ENCODE peak calls at places on chromosome 6, in four cellular contexts. F is epithelial cell of esophagus, A is HFF-Myc, C is dorsolateral prefrontal cortex. U is an unnamed sample.
A peak's percentile ranks its signal among the peaks of the same experiment; 100 is the strongest.

GRCh38 chr6:97312241-97312640 is 29.2 kb upstream of the MMS22L start:
- DNase-seq in F (peak; percentile 62), A (no peak), C (no peak), U (no peak)

GRCh38 chr6:51855310-51856082 is 231.9 kb downstream of the PKHD1 start:
- DNase-seq in F (peak; percentile 74), A (peak; percentile 0), C (no peak), U (peak; percentile 10)

GRCh38 chr6:50655848-50656453 is 57.4 kb upstream of the TFAP2D start:
- DNase-seq in F (peak; percentile 36), A (no peak), C (no peak), U (no peak)

GRCh38 chr6:43938178-43939101 is 168.4 kb downstream of the VEGFA start:
- DNase-seq in F (no peak), A (no peak), C (peak; percentile 16), U (no peak)

GRCh38 chr6:170057961-170058877 is 232.7 kb downstream of the DLL1 start:
- DNase-seq in F (no peak), A (no peak), C (peak; percentile 23), U (no peak)

GRCh38 chr6:128822271-128822670 is 60.7 kb upstream of the LAMA2 start:
- DNase-seq in F (no peak), A (no peak), C (no peak), U (no peak)

GRCh38 chr6:117169060-117169635 is 96.2 kb upstream of the VGLL2 start:
- DNase-seq in F (peak; percentile 6), A (no peak), C (no peak), U (no peak)

GRCh38 chr6:119355157-119355556 is 5.6 kb upstream of the MAN1A1 start:
- DNase-seq in F (no peak), A (no peak), C (no peak), U (no peak)

GRCh38 chr6:40640591-40641293 is 53.6 kb upstream of the LRFN2 start:
- DNase-seq in F (no peak), A (no peak), C (peak; percentile 63), U (no peak)

GRCh38 chr6:17015144-17015543 is 86.7 kb upstream of the STMND1 start:
- DNase-seq in F (peak; percentile 57), A (no peak), C (no peak), U (peak; percentile 29)

GRCh38 chr6:33410711-33411631 is at the start of gene PHF1:
- DNase-seq in F (peak; percentile 86), A (no peak), C (no peak), U (peak; percentile 51)

GRCh38 chr6:32111424-32112066 is 2.4 kb upstream of the TNXB start:
- DNase-seq in F (no peak), A (no peak), C (no peak), U (no peak)

GRCh38 chr6:21596379-21597242 is 3.1 kb downstream of the SOX4 start:
- DNase-seq in F (peak; percentile 59), A (no peak), C (no peak), U (no peak)

GRCh38 chr6:159044899-159045727 is at the start of gene TAGAP:
- DNase-seq in F (peak; percentile 12), A (no peak), C (peak; percentile 46), U (no peak)

GRCh38 chr6:7060769-7061516 is 46.8 kb upstream of the RREB1 start:
- DNase-seq in F (peak; percentile 77), A (no peak), C (no peak), U (no peak)

GRCh38 chr6:169589293-169589692 is 112.5 kb downstream of the WDR27 start:
- DNase-seq in F (peak; percentile 41), A (no peak), C (no peak), U (no peak)

GRCh38 chr6:13511913-13512717 is 24.7 kb upstream of the GFOD1 start:
- DNase-seq in F (no peak), A (no peak), C (no peak), U (no peak)

GRCh38 chr6:145964948-145965366 is 799 bp upstream of the SHPRH start:
- DNase-seq in F (no peak), A (no peak), C (no peak), U (no peak)

GRCh38 chr6:25868784-25869183 is 5.3 kb downstream of the SLC17A3 start:
- DNase-seq in F (no peak), A (no peak), C (no peak), U (no peak)

GRCh38 chr6:168045141-168045691 is 33.8 kb downstream of the FRMD1 start:
- DNase-seq in F (no peak), A (no peak), C (no peak), U (no peak)
- TF ChIP-seq CTCF in F (no peak), A (no peak), C (no peak), U (no peak)

DNA sequence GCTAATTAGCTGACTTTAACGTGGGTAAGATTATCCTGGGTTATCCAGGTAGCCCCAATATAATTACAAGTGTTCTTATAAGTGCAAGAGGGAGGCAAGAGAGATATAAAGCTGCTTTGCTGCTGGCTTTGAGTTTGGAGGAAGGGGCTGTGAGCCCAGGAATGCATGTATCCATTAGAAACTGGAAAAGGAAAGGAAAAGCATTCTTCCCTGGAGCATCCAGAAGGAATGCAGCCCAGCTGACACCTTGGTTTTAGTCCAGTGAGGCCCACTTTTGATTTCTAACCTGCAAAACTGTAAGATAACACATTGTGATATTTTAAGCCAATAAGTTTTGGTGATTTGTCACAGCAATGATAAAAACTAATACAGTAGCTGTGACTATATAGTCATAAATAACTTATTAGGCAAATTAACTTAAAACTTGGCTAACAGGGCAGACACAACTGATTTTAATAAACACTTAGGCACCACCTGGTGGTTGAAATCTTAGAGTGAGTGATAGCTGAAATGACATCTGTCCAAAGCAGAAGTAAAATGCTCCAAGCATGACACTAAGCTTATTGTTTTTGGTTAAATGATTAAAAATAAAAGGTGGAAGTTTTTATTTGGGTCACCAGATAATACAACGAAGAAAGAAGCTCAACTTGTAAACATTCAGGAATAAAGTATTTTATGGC is 35.6 kb downstream of the ADGRF4 start:
- DNase-seq in F (peak; percentile 72), A (no peak), C (no peak), U (no peak)
- H3K4me3 ChIP-seq in F (no peak overlapping the region), A (no peak overlapping the region), C (no peak overlapping the region), U (no peak overlapping the region)

DNA sequence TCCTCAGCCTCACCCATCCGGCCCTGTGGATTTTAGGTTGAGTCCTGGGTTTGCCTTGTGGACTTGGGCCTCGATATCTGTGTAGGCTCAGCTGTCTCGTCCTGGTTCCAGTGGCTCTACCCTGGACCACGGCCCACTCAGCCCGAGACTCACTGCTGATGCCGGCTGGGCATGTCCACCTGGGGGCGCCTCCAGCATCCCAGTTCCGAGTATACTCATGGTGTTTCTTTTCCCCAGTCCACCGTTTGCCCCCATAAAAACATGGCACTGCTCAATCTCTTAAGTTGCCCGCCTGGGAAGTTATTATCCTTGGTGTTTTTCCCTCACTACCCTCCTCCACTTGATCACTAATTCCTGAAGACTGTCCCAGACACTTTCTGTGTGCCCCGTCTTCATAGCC is 99.1 kb downstream of the ARID1B start:
- DNase-seq in F (no peak), A (no peak), C (no peak), U (no peak)
- TF ChIP-seq CTCF in F (peak; percentile 24), A (peak; percentile 41), C (no peak), U (peak; percentile 34)

DNA sequence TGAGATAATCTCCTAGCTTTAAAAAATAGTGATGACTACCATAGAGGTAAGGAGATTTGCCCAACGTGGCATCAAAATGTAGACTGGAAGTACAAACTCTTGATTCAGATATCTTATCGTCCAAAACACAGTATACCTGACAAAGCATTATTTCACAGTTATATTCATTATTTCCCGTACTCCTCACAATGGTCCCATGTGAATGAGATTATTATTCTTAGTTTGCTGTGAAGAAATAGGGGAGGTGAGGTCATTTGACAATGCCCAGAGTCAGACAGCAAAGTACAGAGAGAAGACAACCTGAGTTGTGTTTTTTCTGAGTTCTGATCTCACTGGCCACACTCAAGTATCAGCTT is 1.2 kb upstream of the TFB1M start:
- DNase-seq in F (peak; percentile 26), A (no peak), C (no peak), U (no peak)
- H3K4me3 ChIP-seq in F (peak overlapping the region; percentile 98), A (peak overlapping the region; percentile 99), C (peak overlapping the region; percentile 74), U (peak overlapping the region; percentile 75)

U was measured in AG09309.